ENCODE peak calls at places on chromosomes 1 and 21, in six cellular contexts. One of them, this sample, is unnamed.

GRCh38 chr1:224591326-224591725 is 24.8 kb upstream of the CNIH3 start:
- DNase-seq in IMR-90: no peak
- DNase-seq in mesenchymal stem cell: no peak
- DNase-seq in mesendoderm: no peak
- DNase-seq in H1: no peak
- DNase-seq in trophoblast cell: no peak
- DNase-seq in this sample: no peak

GRCh38 chr1:225961659-225962439 is 20.8 kb upstream of the LEFTY2 start:
- DNase-seq in IMR-90: no peak
- DNase-seq in mesenchymal stem cell: no peak
- DNase-seq in mesendoderm: no peak
- DNase-seq in H1: no peak
- DNase-seq in trophoblast cell: no peak
- DNase-seq in this sample: no peak

GRCh38 chr21:32412998-32413504 is 545 bp downstream of the EVA1C start:
- DNase-seq in IMR-90: no peak
- DNase-seq in mesenchymal stem cell: no peak
- DNase-seq in mesendoderm: no peak
- DNase-seq in H1: no peak
- DNase-seq in trophoblast cell: no peak
- DNase-seq in this sample: no peak

GRCh38 chr1:95407146-95407863 is 173.3 kb downstream of the RWDD3 start:
- DNase-seq in IMR-90: no peak
- DNase-seq in mesenchymal stem cell: no peak
- DNase-seq in mesendoderm: peak
- DNase-seq in H1: no peak
- DNase-seq in trophoblast cell: peak
- DNase-seq in this sample: peak

GRCh38 chr1:76944942-76945341 is 77.7 kb downstream of the ST6GALNAC5 start:
- DNase-seq in IMR-90: no peak
- DNase-seq in mesenchymal stem cell: no peak
- DNase-seq in mesendoderm: no peak
- DNase-seq in H1: no peak
- DNase-seq in trophoblast cell: no peak
- DNase-seq in this sample: no peak

GRCh38 chr1:244273845-244274619 is 177.7 kb downstream of the ADSS2 start:
- DNase-seq in IMR-90: peak
- DNase-seq in mesenchymal stem cell: peak
- DNase-seq in mesendoderm: peak
- DNase-seq in H1: no peak
- DNase-seq in trophoblast cell: peak
- DNase-seq in this sample: no peak

GRCh38 chr1:110008971-110009565 is 24.5 kb downstream of the AHCYL1 start:
- DNase-seq in IMR-90: no peak
- DNase-seq in mesenchymal stem cell: no peak
- DNase-seq in mesendoderm: no peak
- DNase-seq in H1: no peak
- DNase-seq in trophoblast cell: no peak
- DNase-seq in this sample: no peak

GRCh38 chr1:94806451-94806861 is 13.7 kb upstream of the SLC44A3 start:
- DNase-seq in IMR-90: peak
- DNase-seq in mesenchymal stem cell: peak
- DNase-seq in mesendoderm: no peak
- DNase-seq in H1: no peak
- DNase-seq in trophoblast cell: no peak
- DNase-seq in this sample: no peak

GRCh38 chr1:207962716-207963428 is 51.9 kb upstream of the CD34 start:
- DNase-seq in IMR-90: no peak
- DNase-seq in mesenchymal stem cell: no peak
- DNase-seq in mesendoderm: peak
- DNase-seq in H1: no peak
- DNase-seq in trophoblast cell: peak
- DNase-seq in this sample: no peak

GRCh38 chr1:200042119-200042436 is 14.6 kb downstream of the NR5A2 start:
- DNase-seq in IMR-90: no peak
- DNase-seq in mesenchymal stem cell: no peak
- DNase-seq in mesendoderm: peak
- DNase-seq in H1: no peak
- DNase-seq in trophoblast cell: no peak
- DNase-seq in this sample: peak

GRCh38 chr1:226482196-226482595 is 66.4 kb upstream of the STUM start:
- DNase-seq in IMR-90: no peak
- DNase-seq in mesenchymal stem cell: no peak
- DNase-seq in mesendoderm: no peak
- DNase-seq in H1: no peak
- DNase-seq in trophoblast cell: no peak
- DNase-seq in this sample: no peak

GRCh38 chr21:32015740-32016139 is 142.9 kb downstream of the HUNK start:
- DNase-seq in IMR-90: no peak
- DNase-seq in mesenchymal stem cell: no peak
- DNase-seq in mesendoderm: no peak
- DNase-seq in H1: no peak
- DNase-seq in trophoblast cell: no peak
- DNase-seq in this sample: no peak

GRCh38 chr1:175318633-175319032 is 126.1 kb upstream of the KIAA0040 start:
- DNase-seq in IMR-90: no peak
- DNase-seq in mesenchymal stem cell: no peak
- DNase-seq in mesendoderm: no peak
- DNase-seq in H1: no peak
- DNase-seq in trophoblast cell: no peak
- DNase-seq in this sample: no peak

GRCh38 chr1:8913457-8913856 is 32.2 kb upstream of the CA6 start:
- DNase-seq in IMR-90: no peak
- DNase-seq in mesenchymal stem cell: no peak
- DNase-seq in mesendoderm: no peak
- DNase-seq in H1: no peak
- DNase-seq in trophoblast cell: no peak
- DNase-seq in this sample: no peak
- H2AK5ac ChIP-seq in IMR-90: no peak
- H2AK5ac ChIP-seq in mesenchymal stem cell: no peak
- H2AK5ac ChIP-seq in mesendoderm: no peak
- H2AK5ac ChIP-seq in H1: no peak
- H2AK5ac ChIP-seq in trophoblast cell: no peak
- H2AK5ac ChIP-seq in this sample: no peak

GRCh38 chr1:29122662-29122986 is 1.1 kb downstream of the TMEM200B start:
- DNase-seq in IMR-90: peak
- DNase-seq in mesenchymal stem cell: peak
- DNase-seq in mesendoderm: peak
- DNase-seq in H1: no peak
- DNase-seq in trophoblast cell: peak
- DNase-seq in this sample: no peak

GRCh38 chr1:29122987-29123870 is 474 bp downstream of the TMEM200B start:
- DNase-seq in IMR-90: peak
- DNase-seq in mesenchymal stem cell: peak
- DNase-seq in mesendoderm: peak
- DNase-seq in H1: no peak
- DNase-seq in trophoblast cell: peak
- DNase-seq in this sample: no peak

GRCh38 chr1:29121516-29121937 is 2.2 kb downstream of the TMEM200B start:
- DNase-seq in IMR-90: no peak
- DNase-seq in mesenchymal stem cell: peak
- DNase-seq in mesendoderm: no peak
- DNase-seq in H1: no peak
- DNase-seq in trophoblast cell: no peak
- DNase-seq in this sample: no peak

GRCh38 chr1:29120955-29121485 is 2.7 kb downstream of the TMEM200B start:
- DNase-seq in IMR-90: peak
- DNase-seq in mesenchymal stem cell: peak
- DNase-seq in mesendoderm: peak
- DNase-seq in H1: no peak
- DNase-seq in trophoblast cell: peak
- DNase-seq in this sample: peak

DNA sequence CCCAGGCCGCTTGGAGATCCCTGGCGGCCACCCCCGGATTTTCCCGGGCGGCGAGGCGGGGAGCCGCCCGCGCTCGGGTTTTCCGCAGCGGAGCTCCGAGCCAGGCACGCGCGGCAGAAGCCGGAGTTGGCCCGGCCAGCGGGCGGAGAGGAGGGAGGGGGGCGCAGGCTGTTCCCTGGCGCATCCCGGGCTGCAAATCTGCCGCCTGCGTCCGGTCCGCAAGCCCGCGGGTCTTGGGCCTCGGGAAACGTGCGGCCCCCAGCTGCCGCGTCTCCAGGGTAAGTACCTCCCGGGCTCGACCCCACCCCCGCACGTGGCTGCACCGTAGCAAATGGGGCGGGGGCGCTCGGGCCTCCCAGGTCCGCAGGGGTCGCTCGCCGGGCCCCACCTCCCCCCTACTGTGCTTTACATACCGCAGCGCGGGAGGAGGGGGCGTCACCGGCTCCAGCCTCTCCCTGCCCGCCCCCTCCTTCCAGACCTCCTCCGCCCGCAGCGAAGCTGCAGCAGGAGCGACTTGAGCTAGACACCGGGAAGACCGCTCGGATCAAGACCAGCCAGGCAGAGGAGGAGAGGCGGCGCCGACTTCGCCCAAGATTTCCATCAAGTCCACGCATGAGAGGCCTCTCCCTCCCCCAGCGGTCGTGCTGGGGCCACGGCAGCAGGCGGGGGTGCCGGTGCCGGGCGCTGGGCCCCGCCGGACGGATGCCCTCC is 1.6 kb downstream of the TMEM200B start:
- DNase-seq in IMR-90: peak
- DNase-seq in mesenchymal stem cell: no peak
- DNase-seq in mesendoderm: peak
- DNase-seq in H1: peak
- DNase-seq in trophoblast cell: peak
- DNase-seq in this sample: peak
- H2AK5ac ChIP-seq in IMR-90: peak
- H2AK5ac ChIP-seq in mesenchymal stem cell: no peak
- H2AK5ac ChIP-seq in mesendoderm: no peak
- H2AK5ac ChIP-seq in H1: no peak
- H2AK5ac ChIP-seq in trophoblast cell: peak
- H2AK5ac ChIP-seq in this sample: no peak

DNA sequence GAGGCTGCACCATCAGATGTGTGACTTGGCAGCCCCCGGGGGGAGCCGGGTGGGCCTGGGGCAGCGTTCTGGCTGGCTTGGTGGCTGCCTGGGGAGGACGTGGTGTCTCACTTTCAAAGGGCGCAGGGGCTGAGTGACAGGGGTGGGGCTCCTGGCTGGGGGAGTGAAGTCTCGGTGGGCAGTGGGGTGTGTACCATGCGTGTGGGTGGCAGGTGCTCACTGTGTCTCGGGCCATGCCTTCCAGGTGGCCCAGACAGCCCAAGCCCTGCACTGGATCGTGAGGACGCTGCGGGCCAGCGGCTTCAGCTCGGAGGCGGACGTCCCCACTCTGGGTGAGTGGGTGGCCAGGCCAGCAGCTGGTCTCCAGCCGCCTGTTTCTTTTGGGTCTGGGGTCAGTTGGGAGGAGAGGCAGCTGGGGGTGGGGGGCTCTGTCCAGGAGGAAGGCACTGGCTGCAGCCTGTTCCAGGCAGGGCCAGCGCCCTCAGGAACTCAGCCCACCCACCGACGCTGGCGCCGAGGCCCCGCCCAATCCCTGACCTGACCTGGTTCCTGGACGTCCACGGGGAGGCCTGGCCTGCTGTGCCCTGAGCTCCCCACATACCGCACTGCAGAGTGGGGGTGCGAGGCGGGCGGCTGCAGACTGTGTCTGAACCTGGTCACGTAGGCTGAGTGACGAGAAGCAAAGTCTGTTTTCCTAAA is 30.6 kb upstream of the LRRC3 start:
- DNase-seq in IMR-90: no peak
- DNase-seq in mesenchymal stem cell: no peak
- DNase-seq in mesendoderm: no peak
- DNase-seq in H1: no peak
- DNase-seq in trophoblast cell: no peak
- DNase-seq in this sample: peak
- H2AK5ac ChIP-seq in IMR-90: no peak
- H2AK5ac ChIP-seq in mesenchymal stem cell: no peak
- H2AK5ac ChIP-seq in mesendoderm: no peak
- H2AK5ac ChIP-seq in H1: no peak
- H2AK5ac ChIP-seq in trophoblast cell: no peak
- H2AK5ac ChIP-seq in this sample: no peak

GRCh38 chr21:42562816-42563215 is 49.2 kb downstream of the SLC37A1 start:
- DNase-seq in IMR-90: no peak
- DNase-seq in mesenchymal stem cell: no peak
- DNase-seq in mesendoderm: no peak
- DNase-seq in H1: no peak
- DNase-seq in trophoblast cell: no peak
- DNase-seq in this sample: no peak
- H2AK5ac ChIP-seq in IMR-90: no peak
- H2AK5ac ChIP-seq in mesenchymal stem cell: no peak
- H2AK5ac ChIP-seq in mesendoderm: no peak
- H2AK5ac ChIP-seq in H1: no peak
- H2AK5ac ChIP-seq in trophoblast cell: no peak
- H2AK5ac ChIP-seq in this sample: no peak

DNA sequence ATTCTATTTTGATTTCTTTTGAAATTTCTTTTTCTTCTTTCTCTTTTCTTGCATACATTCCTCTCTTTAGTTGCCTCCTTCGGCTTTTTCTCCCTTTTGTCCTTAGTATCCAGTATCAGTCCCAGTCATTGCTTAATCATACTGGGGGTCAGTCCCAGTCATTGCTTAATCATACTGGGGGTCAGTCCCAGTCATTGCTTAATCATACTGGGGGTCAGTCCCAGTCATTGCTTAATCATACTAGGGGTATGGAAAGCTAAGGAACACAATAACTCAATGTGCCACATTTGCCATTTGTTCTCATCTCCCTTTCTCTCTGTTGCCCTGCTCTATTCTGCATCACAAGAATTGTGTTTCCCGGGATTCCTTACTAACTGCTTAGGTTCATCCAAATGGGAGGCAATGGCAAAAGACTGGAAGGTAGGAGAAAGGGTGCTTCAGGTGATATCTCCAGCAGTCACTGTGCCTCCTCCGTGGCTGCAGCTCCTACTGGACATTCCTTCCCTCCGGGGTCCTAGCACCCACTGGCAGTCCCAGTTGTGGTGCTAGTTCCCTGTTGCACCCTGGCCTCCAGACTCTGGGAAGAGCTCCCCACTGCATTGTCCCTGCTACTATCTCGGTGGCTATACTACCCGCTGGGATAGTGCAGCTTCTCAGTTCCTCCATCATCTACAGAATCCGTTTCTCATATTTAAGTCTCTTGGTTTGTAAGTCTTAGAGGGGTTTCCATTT is 32.6 kb upstream of the LAMC1 start:
- DNase-seq in IMR-90: peak
- DNase-seq in mesenchymal stem cell: peak
- DNase-seq in mesendoderm: no peak
- DNase-seq in H1: no peak
- DNase-seq in trophoblast cell: no peak
- DNase-seq in this sample: no peak
- H2AK5ac ChIP-seq in IMR-90: peak
- H2AK5ac ChIP-seq in mesenchymal stem cell: no peak
- H2AK5ac ChIP-seq in mesendoderm: no peak
- H2AK5ac ChIP-seq in H1: no peak
- H2AK5ac ChIP-seq in trophoblast cell: no peak
- H2AK5ac ChIP-seq in this sample: no peak

DNA sequence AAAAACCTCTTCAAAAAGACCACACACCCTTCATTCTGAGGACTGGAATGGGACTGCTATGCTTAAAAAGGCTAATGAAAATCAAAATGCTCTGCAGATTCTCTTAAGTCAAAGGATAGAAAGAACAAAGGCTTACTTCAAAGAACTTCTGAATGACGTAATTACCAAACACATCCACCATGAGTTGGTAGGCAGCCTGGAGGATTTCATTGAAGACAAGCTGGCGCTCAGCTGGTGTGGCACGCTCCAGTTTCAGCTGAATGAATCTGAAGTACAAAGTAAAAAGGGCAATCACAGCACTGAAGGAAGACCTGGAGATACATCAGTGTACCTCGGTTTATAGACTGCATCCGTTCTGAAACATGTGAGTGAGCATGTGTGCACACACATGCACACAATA is 43.5 kb upstream of the SDC3 start:
- DNase-seq in IMR-90: no peak
- DNase-seq in mesenchymal stem cell: no peak
- DNase-seq in mesendoderm: no peak
- DNase-seq in H1: no peak
- DNase-seq in trophoblast cell: no peak
- DNase-seq in this sample: no peak
- H2AK5ac ChIP-seq in IMR-90: no peak
- H2AK5ac ChIP-seq in mesenchymal stem cell: no peak
- H2AK5ac ChIP-seq in mesendoderm: no peak
- H2AK5ac ChIP-seq in H1: no peak
- H2AK5ac ChIP-seq in trophoblast cell: no peak
- H2AK5ac ChIP-seq in this sample: no peak

This sample was measured in H9.